ENCODE peak calls at places on chromosomes 16 and 17, in ten cellular contexts. N is tibial artery, B is heart left ventricle, P is heart right ventricle, G is upper lobe of right lung, F is breast epithelium, K is astrocyte, M is PC-9, J is ascending aorta, R is mammary epithelial cell. Y is an unnamed sample.

GRCh38 chr17:57273471-57273870 is 17.1 kb downstream of the MSI2 start:
- DNase-seq in N (no peak), B (no peak), P (no peak), G (no peak), F (no peak), K (no peak), M (no peak), J (no peak), R (no peak), Y (no peak)

GRCh38 chr17:57523926-57524634 is 221.0 kb downstream of the CCDC182 start:
- DNase-seq in N (no peak), B (peak; percentile 77), P (peak; percentile 72), G (peak; percentile 73), F (no peak), K (peak; percentile 69), M (peak; percentile 20), J (peak; percentile 46), R (peak; percentile 96), Y (peak; percentile 54)

GRCh38 chr17:78433780-78434335 is 55.4 kb downstream of the PGS1 start:
- DNase-seq in N (no peak), B (no peak), P (no peak), G (no peak), F (no peak), K (no peak), M (no peak), J (no peak), R (no peak), Y (no peak)

GRCh38 chr17:57902117-57902799 is 52.4 kb upstream of the MRPS23 start:
- DNase-seq in N (no peak), B (no peak), P (no peak), G (no peak), F (no peak), K (no peak), M (no peak), J (no peak), R (no peak), Y (no peak)

GRCh38 chr17:38598536-38598935 is 7.2 kb downstream of the SRCIN1 start:
- DNase-seq in N (no peak), B (no peak), P (no peak), G (no peak), F (no peak), K (peak; percentile 72), M (peak; percentile 82), J (no peak), R (peak; percentile 84), Y (no peak)

GRCh38 chr17:76547183-76547641 is 7.4 kb downstream of the PRCD start:
- DNase-seq in N (no peak), B (peak; percentile 74), P (peak; percentile 81), G (no peak), F (no peak), K (no peak), M (peak; percentile 47), J (no peak), R (no peak), Y (no peak)

GRCh38 chr17:38881600-38882191 is 11.8 kb downstream of the LASP1 start:
- DNase-seq in N (peak; percentile 74), B (peak; percentile 69), P (peak; percentile 71), G (no peak), F (no peak), K (peak; percentile 37), M (no peak), J (no peak), R (no peak), Y (no peak)

GRCh38 chr17:10117085-10117484 is 81.3 kb downstream of the GAS7 start:
- DNase-seq in N (no peak), B (no peak), P (no peak), G (no peak), F (no peak), K (no peak), M (no peak), J (no peak), R (no peak), Y (no peak)

GRCh38 chr16:86343111-86343642 is 167.2 kb upstream of the FOXF1 start:
- DNase-seq in N (peak; percentile 65), B (peak; percentile 41), P (peak; percentile 48), G (no peak), F (no peak), K (peak; percentile 78), M (no peak), J (peak; percentile 55), R (peak; percentile 21), Y (peak; percentile 36)

GRCh38 chr16:85612191-85612800 is 826 bp upstream of the GSE1 start:
- DNase-seq in N (peak; percentile 80), B (peak; percentile 79), P (peak; percentile 81), G (peak; percentile 95), F (peak; percentile 91), K (peak; percentile 91), M (peak; percentile 92), J (peak; percentile 37), R (peak; percentile 88), Y (peak; percentile 62)

GRCh38 chr17:78806451-78806850 is 24.4 kb upstream of the CYTH1 start:
- DNase-seq in N (peak; percentile 46), B (peak; percentile 50), P (no peak), G (no peak), F (no peak), K (no peak), M (no peak), J (no peak), R (no peak), Y (no peak)

GRCh38 chr17:14302421-14303099 is 1.7 kb downstream of the HS3ST3B1 start:
- DNase-seq in N (peak; percentile 64), B (peak; percentile 84), P (peak; percentile 77), G (peak; percentile 94), F (peak; percentile 79), K (peak; percentile 63), M (peak; percentile 41), J (no peak), R (peak; percentile 81), Y (no peak)

GRCh38 chr17:9958586-9959281 is 53.7 kb upstream of the RCVRN start:
- DNase-seq in N (no peak), B (no peak), P (no peak), G (peak; percentile 40), F (peak; percentile 34), K (no peak), M (no peak), J (no peak), R (no peak), Y (no peak)

GRCh38 chr17:32769846-32770245 is 107.1 kb downstream of the MYO1D start:
- DNase-seq in N (no peak), B (no peak), P (no peak), G (no peak), F (no peak), K (no peak), M (no peak), J (no peak), R (peak; percentile 40), Y (no peak)

GRCh38 chr17:22511431-22511830 is 819.1 kb downstream of the KCNJ18 start:
- DNase-seq in N (no peak), B (no peak), P (no peak), G (no peak), F (no peak), K (no peak), M (no peak), J (no peak), R (no peak), Y (no peak)

GRCh38 chr17:22514315-22514714 is 822.0 kb downstream of the KCNJ18 start:
- DNase-seq in N (no peak), B (no peak), P (no peak), G (no peak), F (no peak), K (no peak), M (no peak), J (no peak), R (no peak), Y (no peak)

GRCh38 chr17:22512057-22512456 is 819.7 kb downstream of the KCNJ18 start:
- DNase-seq in N (no peak), B (no peak), P (no peak), G (no peak), F (no peak), K (no peak), M (no peak), J (no peak), R (no peak), Y (no peak)

GRCh38 chr17:22512506-22512905 is 820.2 kb downstream of the KCNJ18 start:
- DNase-seq in N (no peak), B (no peak), P (no peak), G (no peak), F (no peak), K (no peak), M (no peak), J (no peak), R (no peak), Y (no peak)

GRCh38 chr17:22512997-22513538 is 820.7 kb downstream of the KCNJ18 start:
- DNase-seq in N (no peak), B (no peak), P (no peak), G (no peak), F (no peak), K (no peak), M (no peak), J (no peak), R (no peak), Y (no peak)
- TF ChIP-seq CTCF in N (no peak), B (no peak), P (no peak), G (no peak), F (no peak), K (no peak), M (peak; percentile 60), J (no peak), R (no peak), Y (no peak)

GRCh38 chr17:42001729-42002128 is 15.5 kb downstream of the DNAJC7 start:
- DNase-seq in N (no peak), B (no peak), P (no peak), G (no peak), F (no peak), K (no peak), M (no peak), J (no peak), R (no peak), Y (no peak)
- H3K4me1 ChIP-seq in N (no peaks in the 10 kb centered on the region), B (peaks cover 9% of the 10 kb centered on the region), P (peaks cover 43% of the 10 kb centered on the region), G (peaks cover 12% of the 10 kb centered on the region), F (no peaks in the 10 kb centered on the region), K (peaks cover 24% of the 10 kb centered on the region), M (no peaks in the 10 kb centered on the region), J (no peaks in the 10 kb centered on the region), R (peaks cover 15% of the 10 kb centered on the region), Y (no peaks in the 10 kb centered on the region)

DNA sequence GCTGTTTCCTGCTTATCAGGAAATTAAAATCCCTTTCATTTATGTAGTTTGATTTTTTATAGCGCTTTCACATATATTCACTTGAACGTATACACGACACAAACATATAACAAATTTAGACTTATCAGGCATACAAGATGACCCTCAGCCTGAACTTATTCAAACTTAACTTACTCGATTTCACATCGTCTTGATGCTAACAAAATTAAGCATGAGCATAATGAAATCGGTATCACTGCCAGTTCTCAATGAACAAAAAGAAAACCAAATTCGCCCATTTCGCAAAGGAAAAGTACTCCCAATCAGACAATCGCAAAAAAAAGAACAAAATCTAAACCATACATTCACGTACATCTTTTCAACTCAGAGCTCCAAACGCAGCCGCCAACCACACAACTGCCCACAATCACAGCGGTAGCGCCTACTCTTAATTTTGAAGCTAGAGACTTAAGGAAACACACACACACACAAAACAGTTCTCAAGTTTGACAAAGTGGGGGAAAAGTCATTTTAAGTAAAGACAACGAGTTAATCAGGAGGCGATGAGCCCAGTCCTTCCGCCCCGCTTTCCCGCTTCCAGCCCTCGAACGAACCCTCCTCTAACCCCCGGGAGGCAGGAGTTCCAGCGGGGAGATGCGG is 1.0 kb downstream of the GJC1 start:
- DNase-seq in N (no peak), B (no peak), P (no peak), G (no peak), F (no peak), K (no peak), M (no peak), J (no peak), R (peak; percentile 38), Y (no peak)
- H3K27me3 ChIP-seq in N (no peaks in the 10 kb centered on the region), B (no peaks in the 10 kb centered on the region), P (peaks cover 10% of the 10 kb centered on the region), G (peaks cover 80% of the 10 kb centered on the region), F (peaks cover 67% of the 10 kb centered on the region), K (no peaks in the 10 kb centered on the region), M (no peaks in the 10 kb centered on the region), J (peaks cover 7% of the 10 kb centered on the region), R (no peaks in the 10 kb centered on the region), Y (no peaks in the 10 kb centered on the region)

GRCh38 chr16:10983175-10983558 is 38.8 kb downstream of the CLEC16A start:
- DNase-seq in N (no peak), B (no peak), P (no peak), G (no peak), F (no peak), K (no peak), M (peak; percentile 53), J (no peak), R (no peak), Y (no peak)
- TF ChIP-seq CTCF in N (no peak), B (no peak), P (no peak), G (no peak), F (no peak), K (no peak), M (peak; percentile 42), J (no peak), R (no peak), Y (no peak)

Y was measured in thoracic aorta.